ENCODE peak calls at places on chromosomes 1 and 21, in seven cellular contexts. Q is CD8-positive, alpha-beta T cell; G is Caco-2; Z is upper lobe of right lung; T is mammary epithelial cell; I is aorta; W is neural progenitor cell. H is an unnamed sample. For H3K4me1, the result is how much of the 10 kb centered on the place peaks cover.

GRCh38 chr1:55589656-55590297 is 374.6 kb upstream of the USP24 start:
- DNase-seq in I (peak), T (peak), Q (no peak), Z (no peak), W (no peak), G (no peak), H (peak)

GRCh38 chr1:216905781-216906180 is 182.6 kb upstream of the ESRRG start:
- DNase-seq in G (no peak), Z (no peak), I (no peak), T (no peak), W (no peak), Q (no peak), H (no peak)

GRCh38 chr1:30778156-30778978 is 20.8 kb upstream of the LAPTM5 start:
- DNase-seq in G (no peak), Q (no peak), Z (no peak), I (no peak), T (peak), W (no peak), H (peak)

GRCh38 chr1:72013161-72013560 is 269.2 kb downstream of the NEGR1 start:
- DNase-seq in G (no peak), W (no peak), I (no peak), Z (no peak), Q (no peak), T (no peak), H (no peak)

GRCh38 chr1:208654241-208654640 is 410.1 kb upstream of the PLXNA2 start:
- DNase-seq in Q (no peak), Z (no peak), W (peak), G (peak), T (peak), I (no peak), H (peak)

GRCh38 chr1:56709269-56709880 is 64.3 kb downstream of the PRKAA2 start:
- DNase-seq in W (peak), T (peak), I (no peak), Q (no peak), Z (no peak), G (peak), H (peak)

GRCh38 chr1:28910379-28911125 is 3.8 kb upstream of the EPB41 start:
- DNase-seq in Q (no peak), W (peak), Z (no peak), I (no peak), G (no peak), T (no peak), H (no peak)

GRCh38 chr1:61446531-61446991 is 278.4 kb downstream of the TM2D1 start:
- DNase-seq in I (no peak), Z (no peak), T (no peak), W (no peak), G (no peak), Q (no peak), H (peak)

GRCh38 chr1:29017975-29018712 is 103.8 kb downstream of the EPB41 start:
- DNase-seq in I (no peak), Q (no peak), G (no peak), W (no peak), Z (no peak), T (no peak), H (no peak)

GRCh38 chr1:244302889-244303609 is 148.7 kb downstream of the ADSS2 start:
- DNase-seq in I (no peak), Z (peak), Q (no peak), W (no peak), T (peak), G (peak), H (peak)

GRCh38 chr21:41593051-41593783 is 85.3 kb upstream of the TMPRSS2 start:
- DNase-seq in I (no peak), Z (peak), W (no peak), Q (no peak), G (peak), T (no peak), H (no peak)

GRCh38 chr1:204923626-204924012 is 53.0 kb downstream of the NFASC start:
- DNase-seq in G (no peak), I (no peak), T (no peak), Z (no peak), W (no peak), Q (no peak), H (no peak)
- H3K4me1 ChIP-seq in G (half or more), I (under half), T (under half), Z (under half), W (under half), Q (under half), H (under half)

DNA sequence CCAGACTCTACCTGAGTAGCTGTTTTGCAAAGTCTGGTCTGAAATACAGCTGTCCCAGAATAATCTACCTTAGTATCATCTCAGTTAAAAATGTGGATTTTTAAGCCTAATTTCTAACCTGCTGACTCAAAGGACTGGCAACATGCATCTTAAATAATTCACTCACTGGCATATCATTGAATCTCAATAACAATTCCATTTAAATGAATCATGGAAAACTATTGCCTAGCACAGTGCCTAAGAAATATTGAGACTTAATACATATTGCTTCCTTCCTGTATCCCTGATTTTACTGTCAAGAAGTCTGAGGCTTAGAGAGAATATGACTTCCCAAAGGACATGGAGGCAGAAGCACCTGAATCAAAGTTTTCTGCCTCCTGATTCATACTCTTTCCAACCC is 3.1 kb downstream of the CCDC190 start:
- DNase-seq in Z (no peak), I (no peak), T (peak), G (no peak), W (no peak), Q (no peak), H (peak)
- H3K4me1 ChIP-seq in Z (under half), I (under half), T (under half), G (under half), W (under half), Q (under half), H (half or more)

GRCh38 chr1:54479251-54479650 is 68.8 kb upstream of the ACOT11 start:
- DNase-seq in T (no peak), I (no peak), Z (no peak), G (no peak), W (no peak), Q (no peak), H (no peak)
- H3K4me1 ChIP-seq in T (under half), I (under half), Z (under half), G (under half), W (under half), Q (half or more), H (under half)

DNA sequence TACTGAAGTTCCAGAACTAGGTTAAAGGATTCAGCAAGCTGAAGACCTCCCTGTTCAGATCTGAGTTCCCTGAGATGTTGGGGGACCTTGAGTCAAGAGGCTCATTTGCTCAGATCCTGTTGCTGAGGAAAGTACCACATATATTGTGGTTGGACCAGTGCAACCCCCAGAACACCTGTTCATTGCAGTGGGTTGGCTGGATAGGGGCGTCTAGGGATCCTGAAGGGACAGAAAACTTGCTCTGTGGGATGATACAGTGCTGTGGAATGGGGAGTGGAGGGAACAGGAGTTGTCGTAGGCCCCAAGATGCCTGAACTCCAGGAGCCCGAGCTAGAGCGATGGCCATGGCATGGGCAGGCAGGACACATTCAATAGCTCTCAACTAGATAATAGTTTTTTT is 24.6 kb upstream of the MAPKAPK2 start:
- DNase-seq in G (no peak), W (no peak), Z (no peak), I (no peak), Q (no peak), T (no peak), H (no peak)
- H3K4me1 ChIP-seq in G (under half), W (under half), Z (under half), I (under half), Q (under half), T (under half), H (under half)